ENCODE peak calls at places on chromosomes 7 and 10, in six cellular contexts. C, F, Q, L, B and A are unnamed samples.

GRCh38 chr10:126012485-126012884 is 116.1 kb downstream of the FANK1 start:
- DNase-seq in B (no peak), C (no peak), Q (no peak), F (peak), L (no peak), A (no peak)

GRCh38 chr10:35517431-35518181 is 87.5 kb upstream of the GJD4 start:
- DNase-seq in F (peak), L (peak), Q (no peak), B (no peak), C (no peak), A (no peak)

GRCh38 chr10:101595591-101596433 is 7.7 kb downstream of the DPCD start:
- DNase-seq in Q (no peak), C (no peak), F (no peak), L (no peak), B (no peak), A (peak)

GRCh38 chr10:49505589-49505988 is 33.3 kb downstream of the ERCC6 start:
- DNase-seq in Q (no peak), C (no peak), F (no peak), B (no peak), L (no peak), A (no peak)

GRCh38 chr10:5314866-5315265 is 49.9 kb upstream of the UCN3 start:
- DNase-seq in F (no peak), L (no peak), B (no peak), C (no peak), Q (no peak), A (no peak)

GRCh38 chr7:116861717-116862116 is 670 bp upstream of the CAPZA2 start:
- DNase-seq in L (no peak), Q (no peak), C (no peak), B (no peak), F (no peak), A (no peak)

GRCh38 chr10:133464582-133465031 is 10.9 kb downstream of the SCART1 start:
- DNase-seq in F (no peak), L (no peak), C (no peak), Q (no peak), B (no peak), A (no peak)

GRCh38 chr7:34357068-34357467 is 300.9 kb upstream of the NPSR1 start:
- DNase-seq in Q (no peak), F (no peak), B (no peak), L (no peak), C (no peak), A (no peak)

GRCh38 chr10:93475871-93476270 is 6.3 kb downstream of the MYOF start:
- DNase-seq in Q (no peak), F (no peak), B (no peak), L (no peak), C (no peak), A (peak)

GRCh38 chr10:108899686-108900085 is 1023.6 kb downstream of the XPNPEP1 start:
- DNase-seq in L (no peak), F (no peak), B (no peak), Q (no peak), C (no peak), A (no peak)

GRCh38 chr10:66176772-66177171 is 749.1 kb upstream of the LRRTM3 start:
- DNase-seq in L (no peak), Q (no peak), C (no peak), F (peak), B (no peak), A (no peak)